ENCODE peak calls at places on chromosome 13, in five cellular contexts. D is left ventricle myocardium inferior, Q is progenitor cell of endocrine pancreas, P is heart left ventricle, L is GM12864. E is an unnamed sample.

GRCh38 chr13:45847554-45848224 is 3.9 kb downstream of the SIAH3 start:
- DNase-seq in D (peak), Q (no peak), P (no peak), L (no peak), E (peak)

GRCh38 chr13:33524086-33524485 is 238.5 kb upstream of the STARD13 start:
- DNase-seq in D (no peak), Q (no peak), P (no peak), L (no peak), E (no peak)

GRCh38 chr13:51687928-51688714 is 103.9 kb downstream of the WDFY2 start:
- DNase-seq in D (no peak), Q (no peak), P (no peak), L (no peak), E (no peak)

GRCh38 chr13:112012004-112012704 is 54.8 kb upstream of the SOX1 start:
- DNase-seq in D (no peak), Q (no peak), P (no peak), L (no peak), E (no peak)

GRCh38 chr13:114017028-114017630 is 43.3 kb upstream of the C13orf46 start:
- DNase-seq in D (no peak), Q (no peak), P (no peak), L (no peak), E (no peak)

GRCh38 chr13:32669030-32669646 is 82.9 kb downstream of the PDS5B start:
- DNase-seq in D (no peak), Q (no peak), P (no peak), L (peak), E (no peak)

GRCh38 chr13:111177803-111178389 is 62.8 kb downstream of the ARHGEF7 start:
- DNase-seq in D (no peak), Q (no peak), P (peak), L (no peak), E (no peak)

GRCh38 chr13:61275251-61275650 is 140.4 kb downstream of the PCDH20 start:
- DNase-seq in D (no peak), Q (no peak), P (no peak), L (no peak), E (no peak)

GRCh38 chr13:75566658-75567057 is 17.1 kb downstream of the UCHL3 start:
- DNase-seq in D (no peak), Q (no peak), P (no peak), L (no peak), E (no peak)

GRCh38 chr13:113806104-113806471 is 47.1 kb downstream of the TMEM255B start:
- DNase-seq in D (peak), Q (no peak), P (no peak), L (no peak), E (no peak)

GRCh38 chr13:24709186-24709913 is 29.1 kb downstream of the ATP12A start:
- DNase-seq in D (no peak), Q (no peak), P (no peak), L (no peak), E (peak)

GRCh38 chr13:23820530-23820929 is 68.7 kb downstream of the MIPEP start:
- DNase-seq in D (no peak), Q (no peak), P (no peak), L (no peak), E (no peak)

GRCh38 chr13:23608704-23609413 is 38.6 kb downstream of the TNFRSF19 start:
- DNase-seq in D (peak), Q (no peak), P (peak), L (no peak), E (no peak)

GRCh38 chr13:50370303-50370950 is 355.2 kb downstream of the KCNRG start:
- DNase-seq in D (no peak), Q (no peak), P (no peak), L (peak), E (no peak)

GRCh38 chr13:42110410-42111155 is 62.1 kb downstream of the DGKH start:
- DNase-seq in D (no peak), Q (no peak), P (no peak), L (peak), E (no peak)

GRCh38 chr13:57634829-57635165 is 3.3 kb downstream of the PCDH17 start:
- DNase-seq in D (no peak), Q (no peak), P (peak), L (no peak), E (no peak)

GRCh38 chr13:107351305-107351704 is 783.4 kb upstream of the ARGLU1 start:
- DNase-seq in D (no peak), Q (no peak), P (no peak), L (no peak), E (no peak)

GRCh38 chr13:39052944-39053343 is 14.7 kb downstream of the NHLRC3 start:
- DNase-seq in D (no peak), Q (no peak), P (no peak), L (no peak), E (no peak)

GRCh38 chr13:33310245-33311038 is 24.9 kb upstream of the STARD13 start:
- DNase-seq in D (no peak), Q (no peak), P (no peak), L (no peak), E (no peak)

GRCh38 chr13:27336005-27336673 is 65.5 kb downstream of the RASL11A start:
- DNase-seq in D (no peak), Q (no peak), P (no peak), L (no peak), E (no peak)

GRCh38 chr13:89153941-89154340 is 1482.8 kb downstream of the SLITRK5 start:
- DNase-seq in D (no peak), Q (no peak), P (no peak), L (no peak), E (no peak)

GRCh38 chr13:30847697-30848307 is 58.3 kb upstream of the MEDAG start:
- DNase-seq in D (no peak), Q (no peak), P (peak), L (no peak), E (no peak)

GRCh38 chr13:77213644-77214043 is 113.2 kb downstream of the MYCBP2 start:
- DNase-seq in D (no peak), Q (no peak), P (no peak), L (no peak), E (no peak)

GRCh38 chr13:95643814-95644598 is 500 bp downstream of the DZIP1 start:
- DNase-seq in D (peak), Q (peak), P (peak), L (no peak), E (no peak)

GRCh38 chr13:20197361-20197834 is 4.7 kb upstream of the GJB2 start:
- DNase-seq in D (no peak), Q (no peak), P (no peak), L (no peak), E (no peak)